ENCODE peak calls at places on chromosomes 11 and 22, in six cellular contexts. T is ovary, Y is GM12878, R is A549, N is HCT116, K is suprapubic skin. C is an unnamed sample.

GRCh38 chr11:65310756-65311155 is 3.9 kb upstream of the CDC42EP2 start:
- DNase-seq in T (no peak), Y (no peak), R (no peak), N (no peak), K (no peak), C (no peak)

GRCh38 chr11:117535870-117536411 is 208.3 kb downstream of the CEP164 start:
- DNase-seq in T (peak), Y (no peak), R (no peak), N (no peak), K (no peak), C (no peak)

GRCh38 chr11:65833297-65834030 is at the start of gene SNX32:
- DNase-seq in T (peak), Y (peak), R (no peak), N (no peak), K (peak), C (peak)

GRCh38 chr22:20080445-20080775 is 369 bp downstream of the DGCR8 start:
- DNase-seq in T (peak), Y (no peak), R (peak), N (no peak), K (no peak), C (peak)

GRCh38 chr11:111367411-111368284 is 11.4 kb downstream of the POU2AF1 start:
- DNase-seq in T (no peak), Y (peak), R (no peak), N (no peak), K (no peak), C (no peak)

GRCh38 chr22:20605328-20605727 is 97.9 kb downstream of the MED15 start:
- DNase-seq in T (no peak), Y (no peak), R (no peak), N (no peak), K (no peak), C (no peak)

GRCh38 chr11:72561856-72562255 is 112.4 kb downstream of the PDE2A start:
- DNase-seq in T (no peak), Y (no peak), R (no peak), N (no peak), K (peak), C (no peak)

GRCh38 chr11:47132981-47133380 is 43.7 kb downstream of the ARFGAP2 start:
- DNase-seq in T (no peak), Y (no peak), R (no peak), N (no peak), K (no peak), C (no peak)

GRCh38 chr22:22684605-22685561 is 40.5 kb downstream of the GGTLC2 start:
- DNase-seq in T (no peak), Y (no peak), R (peak), N (no peak), K (no peak), C (no peak)

GRCh38 chr11:14520902-14521151 is 641 bp upstream of the PSMA1 start:
- DNase-seq in T (no peak), Y (no peak), R (no peak), N (no peak), K (no peak), C (no peak)

GRCh38 chr11:14418801-14419417 is 59.9 kb upstream of the RRAS2 start:
- DNase-seq in T (no peak), Y (no peak), R (peak), N (peak), K (no peak), C (no peak)

GRCh38 chr22:23522642-23523251 is 57.3 kb downstream of the IGLL1 start:
- DNase-seq in T (peak), Y (no peak), R (no peak), N (no peak), K (no peak), C (no peak)

GRCh38 chr11:71998649-71999310 is at the start of gene IL18BP:
- DNase-seq in T (no peak), Y (peak), R (no peak), N (no peak), K (no peak), C (peak)

GRCh38 chr11:3700910-3701309 is 29.7 kb upstream of the CHRNA10 start:
- DNase-seq in T (no peak), Y (no peak), R (no peak), N (no peak), K (no peak), C (no peak)

GRCh38 chr11:57458410-57459111 is 1.8 kb upstream of the RTN4RL2 start:
- DNase-seq in T (peak), Y (no peak), R (peak), N (no peak), K (no peak), C (peak)

GRCh38 chr22:37401401-37401859 is 25.8 kb downstream of the ELFN2 start:
- DNase-seq in T (no peak), Y (no peak), R (no peak), N (no peak), K (no peak), C (no peak)

GRCh38 chr11:45646275-45646970 is 19.0 kb downstream of the CHST1 start:
- DNase-seq in T (no peak), Y (peak), R (peak), N (peak), K (peak), C (no peak)

GRCh38 chr11:31826530-31827438 is 15.7 kb upstream of the PAX6 start:
- DNase-seq in T (no peak), Y (no peak), R (no peak), N (no peak), K (no peak), C (no peak)

GRCh38 chr11:109708184-109708583 is 286.2 kb downstream of the C11orf87 start:
- DNase-seq in T (no peak), Y (no peak), R (no peak), N (no peak), K (no peak), C (no peak)

GRCh38 chr11:71309181-71309580 is 56.8 kb upstream of the SHANK2 start:
- DNase-seq in T (peak), Y (no peak), R (no peak), N (no peak), K (no peak), C (no peak)

GRCh38 chr11:35211952-35212351 is 73.0 kb downstream of the CD44 start:
- DNase-seq in T (no peak), Y (no peak), R (no peak), N (no peak), K (no peak), C (no peak)

GRCh38 chr11:105226062-105226461 is 86.5 kb upstream of the CARD18 start:
- DNase-seq in T (no peak), Y (no peak), R (no peak), N (no peak), K (no peak), C (no peak)

GRCh38 chr11:113730887-113731726 is 25.0 kb upstream of the TMPRSS5 start:
- DNase-seq in T (no peak), Y (no peak), R (peak), N (peak), K (no peak), C (no peak)

GRCh38 chr11:104443387-104443786 is 279.4 kb upstream of the PDGFD start:
- DNase-seq in T (no peak), Y (no peak), R (no peak), N (no peak), K (no peak), C (no peak)

GRCh38 chr11:73818838-73819237 is 31.2 kb downstream of the MRPL48 start:
- DNase-seq in T (no peak), Y (no peak), R (no peak), N (no peak), K (no peak), C (no peak)

GRCh38 chr22:22882033-22882717 is 5.4 kb upstream of the IGLL5 start:
- DNase-seq in T (no peak), Y (no peak), R (no peak), N (no peak), K (no peak), C (no peak)

GRCh38 chr22:24952837-24953293 is 349 bp downstream of the KIAA1671 start:
- DNase-seq in T (no peak), Y (no peak), R (peak), N (peak), K (no peak), C (no peak)

GRCh38 chr22:44196731-44197131 is 16.0 kb downstream of the PARVG start:
- DNase-seq in T (no peak), Y (no peak), R (no peak), N (no peak), K (no peak), C (peak)

DNA sequence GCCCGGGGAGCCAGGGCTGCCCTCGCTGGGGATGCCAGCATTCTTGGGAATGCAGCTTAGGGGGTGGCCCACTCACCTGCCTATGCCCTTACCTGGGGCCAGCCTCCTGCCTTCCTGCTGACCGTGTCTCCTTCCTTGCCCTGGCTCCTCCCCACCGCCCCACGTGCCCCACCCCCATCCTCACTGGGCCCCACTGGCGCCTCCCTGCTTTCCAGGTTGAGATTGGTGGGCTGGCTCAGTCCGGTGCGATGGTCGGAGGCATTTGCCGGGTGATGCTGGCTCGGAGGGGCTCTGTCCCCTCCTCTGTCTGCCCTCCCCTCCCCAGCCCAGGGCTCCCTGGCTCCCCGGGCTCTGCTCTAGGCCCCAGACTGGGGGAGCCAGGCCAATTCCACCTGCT is 34.1 kb upstream of the GRAMD4 start:
- DNase-seq in T (no peak), Y (no peak), R (no peak), N (no peak), K (no peak), C (no peak)
- H3K27ac ChIP-seq in T (no peak), Y (no peak), R (no peak), N (no peak), K (no peak), C (no peak)

DNA sequence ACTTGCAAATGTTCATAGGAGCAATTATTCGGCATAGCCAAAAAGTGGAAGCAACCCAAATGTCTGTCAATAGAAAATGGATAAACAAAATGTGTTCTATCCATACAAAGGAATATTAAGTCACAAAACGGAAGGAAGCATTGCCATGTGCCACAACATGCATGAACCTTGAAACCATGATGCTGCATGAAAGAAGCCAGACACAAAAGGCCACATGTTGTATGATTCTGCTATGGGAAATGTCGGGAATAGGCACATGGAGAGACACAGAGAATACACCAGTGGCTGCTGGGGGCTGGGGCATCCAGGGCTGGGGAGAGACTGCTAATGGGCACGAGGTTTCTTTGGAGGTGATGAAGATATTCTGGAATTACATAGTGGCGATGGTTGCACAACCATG is 6.1 kb upstream of the OSM start:
- DNase-seq in T (no peak), Y (no peak), R (no peak), N (no peak), K (no peak), C (no peak)
- TF ChIP-seq POLR2A in T (no peak), Y (no peak), R (no peak), N (no peak), K (no peak), C (no peak)

DNA sequence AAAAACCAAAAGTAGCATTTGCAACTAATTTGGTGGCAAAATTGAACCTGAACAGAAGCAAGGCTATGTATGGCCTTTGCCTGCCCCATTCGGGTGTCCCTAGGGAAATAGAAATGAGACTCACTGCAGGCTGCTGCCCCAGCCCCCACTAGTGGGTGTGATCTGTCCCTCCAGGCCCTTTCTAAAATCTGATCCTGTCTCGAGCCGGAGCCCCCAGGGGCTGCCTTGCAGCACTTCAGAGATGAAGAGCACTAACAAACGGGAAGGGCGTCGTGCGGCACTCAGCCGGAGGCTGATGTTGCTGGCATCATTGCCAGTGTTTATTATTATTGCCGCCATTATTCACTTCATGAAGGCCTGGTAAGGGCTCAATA is 43.2 kb downstream of the CD82 start:
- DNase-seq in T (no peak), Y (no peak), R (no peak), N (no peak), K (no peak), C (no peak)
- H3K27ac ChIP-seq in T (no peak), Y (peak), R (peak), N (no peak), K (peak), C (peak)

GRCh38 chr22:42721045-42721434 is 370 bp upstream of the A4GALT start:
- DNase-seq in T (no peak), Y (no peak), R (no peak), N (no peak), K (no peak), C (no peak)
- TF ChIP-seq POLR2A in T (no peak), Y (no peak), R (no peak), N (no peak), K (no peak), C (no peak)

GRCh38 chr22:32746715-32747114 is 54.8 kb upstream of the TIMP3 start:
- DNase-seq in T (no peak), Y (no peak), R (no peak), N (no peak), K (no peak), C (no peak)
- H3K27ac ChIP-seq in T (no peak), Y (no peak), R (no peak), N (no peak), K (peak), C (peak)

DNA sequence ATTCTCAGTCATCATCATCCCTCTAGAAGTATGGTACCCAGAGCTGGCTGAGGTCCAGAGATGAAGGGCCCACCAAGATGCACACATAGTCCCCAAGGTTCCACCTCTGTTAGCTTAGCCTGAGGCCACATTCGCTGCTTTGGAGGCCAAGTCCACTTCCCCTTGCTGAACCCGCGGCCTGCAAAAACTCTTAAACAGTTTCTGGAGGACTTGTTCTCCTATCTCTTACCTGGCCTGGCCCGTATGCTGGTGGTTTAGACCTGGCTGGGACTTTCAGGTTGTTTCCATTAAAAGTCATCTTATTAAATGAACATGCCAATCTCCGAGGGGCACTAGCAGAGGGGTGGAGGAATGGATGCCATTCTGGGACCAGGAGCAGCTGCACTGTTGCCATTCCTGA is 64.6 kb downstream of the KCNC1 start:
- DNase-seq in T (no peak), Y (no peak), R (no peak), N (no peak), K (no peak), C (no peak)
- TF ChIP-seq POLR2A in T (no peak), Y (no peak), R (no peak), N (no peak), K (no peak), C (no peak)

GRCh38 chr11:94926271-94926625 is 47.1 kb downstream of the CWC15 start:
- DNase-seq in T (no peak), Y (no peak), R (no peak), N (no peak), K (no peak), C (no peak)
- H3K27ac ChIP-seq in T (peak), Y (no peak), R (no peak), N (no peak), K (peak), C (peak)

C was measured in upper lobe of left lung.